ENCODE peak calls at places on chromosome 5, in four cellular contexts. I is adipocyte, K is endothelial cell, A is H4. W is an unnamed sample.

GRCh38 chr5:59125961-59126360 is 543.1 kb downstream of the RAB3C start:
- DNase-seq in I (no peak), K (no peak), A (no peak), W (no peak)

GRCh38 chr5:173501271-173501670 is 115.2 kb downstream of the BOD1 start:
- DNase-seq in I (no peak), K (no peak), A (no peak), W (no peak)

GRCh38 chr5:135578685-135579341 is at the start of gene CXCL14:
- DNase-seq in I (peak), K (peak), A (peak), W (no peak)

GRCh38 chr5:36239370-36240293 is 2.1 kb downstream of the NADK2 start:
- DNase-seq in I (no peak), K (no peak), A (no peak), W (no peak)

GRCh38 chr5:22986281-22986680 is 133.1 kb upstream of the CDH12 start:
- DNase-seq in I (no peak), K (no peak), A (no peak), W (no peak)

GRCh38 chr5:150147580-150148407 is 7.9 kb downstream of the PDGFRB start:
- DNase-seq in I (no peak), K (no peak), A (no peak), W (no peak)

GRCh38 chr5:177444106-177445051 is 2.2 kb upstream of the PRR7 start:
- DNase-seq in I (no peak), K (no peak), A (no peak), W (no peak)

GRCh38 chr5:10533218-10533617 is 30.7 kb upstream of the ANKRD33B start:
- DNase-seq in I (no peak), K (no peak), A (no peak), W (no peak)

GRCh38 chr5:33336911-33337620 is 103.7 kb upstream of the TARS1 start:
- DNase-seq in I (peak), K (no peak), A (no peak), W (no peak)

GRCh38 chr5:32909207-32909606 is 198.1 kb downstream of the NPR3 start:
- DNase-seq in I (peak), K (no peak), A (no peak), W (no peak)

GRCh38 chr5:143182901-143183820 is 220.3 kb downstream of the NR3C1 start:
- DNase-seq in I (no peak), K (no peak), A (peak), W (no peak)

GRCh38 chr5:66744040-66744439 is 147.8 kb downstream of the MAST4 start:
- DNase-seq in I (no peak), K (no peak), A (no peak), W (no peak)

GRCh38 chr5:113390224-113390623 is 44.6 kb downstream of the TSSK1B start:
- DNase-seq in I (no peak), K (no peak), A (no peak), W (no peak)

GRCh38 chr5:9394221-9394620 is 151.7 kb downstream of the SEMA5A start:
- DNase-seq in I (no peak), K (no peak), A (no peak), W (no peak)

GRCh38 chr5:10914741-10915480 is 153.9 kb upstream of the DAP start:
- DNase-seq in I (no peak), K (no peak), A (no peak), W (peak)

GRCh38 chr5:159824188-159825153 is 91.8 kb upstream of the ADRA1B start:
- DNase-seq in I (no peak), K (no peak), A (no peak), W (no peak)

GRCh38 chr5:112857866-112858265 is 3.2 kb upstream of the SRP19 start:
- DNase-seq in I (peak), K (no peak), A (no peak), W (no peak)

GRCh38 chr5:139664727-139665351 is 16.7 kb downstream of the CXXC5 start:
- DNase-seq in I (no peak), K (no peak), A (no peak), W (no peak)

GRCh38 chr5:78526049-78526525 is 122.5 kb downstream of the LHFPL2 start:
- DNase-seq in I (peak), K (no peak), A (no peak), W (no peak)

GRCh38 chr5:135391869-135392255 is 7.2 kb downstream of the MACROH2A1 start:
- DNase-seq in I (no peak), K (no peak), A (no peak), W (no peak)

GRCh38 chr5:178360926-178361235 is 128.3 kb upstream of the PHYKPL start:
- DNase-seq in I (no peak), K (no peak), A (no peak), W (no peak)

GRCh38 chr5:132753135-132753987 is 6.1 kb downstream of the CCNI2 start:
- DNase-seq in I (no peak), K (peak), A (no peak), W (no peak)

GRCh38 chr5:59126665-59127354 is 543.9 kb downstream of the RAB3C start:
- DNase-seq in I (peak), K (no peak), A (peak), W (no peak)

GRCh38 chr5:147286296-147286695 is 51.5 kb downstream of the STK32A start:
- DNase-seq in I (no peak), K (no peak), A (no peak), W (no peak)

GRCh38 chr5:126515337-126515736 is 79.7 kb downstream of the ALDH7A1 start:
- DNase-seq in I (no peak), K (no peak), A (no peak), W (no peak)

GRCh38 chr5:158435161-158435616 is 576.2 kb upstream of the CLINT1 start:
- DNase-seq in I (no peak), K (no peak), A (no peak), W (no peak)

GRCh38 chr5:150578781-150579461 is 61.5 kb upstream of the SYNPO start:
- DNase-seq in I (no peak), K (no peak), A (no peak), W (no peak)

GRCh38 chr5:95836544-95836943 is 14.0 kb upstream of the GLRX start:
- DNase-seq in I (no peak), K (no peak), A (no peak), W (no peak)

GRCh38 chr5:113693621-113694130 is 180.2 kb downstream of the YTHDC2 start:
- DNase-seq in I (no peak), K (no peak), A (peak), W (no peak)

GRCh38 chr5:145830594-145830993 is 4.5 kb downstream of the PRELID2 start:
- DNase-seq in I (peak), K (no peak), A (no peak), W (no peak)

GRCh38 chr5:179182601-179183000 is 122.4 kb downstream of the ZNF354C start:
- DNase-seq in I (no peak), K (no peak), A (no peak), W (no peak)

GRCh38 chr5:108728566-108729305 is 19.0 kb upstream of the FER start:
- DNase-seq in I (no peak), K (peak), A (no peak), W (no peak)

GRCh38 chr5:5678909-5679308 is 256.4 kb downstream of the ICE1 start:
- DNase-seq in I (no peak), K (no peak), A (peak), W (no peak)

GRCh38 chr5:174047472-174047871 is 2.0 kb downstream of the NSG2 start:
- DNase-seq in I (no peak), K (no peak), A (no peak), W (no peak)

GRCh38 chr5:175746851-175747250 is 89.0 kb downstream of the HRH2 start:
- DNase-seq in I (peak), K (no peak), A (peak), W (no peak)